ENCODE peak calls at places on chromosome 19, in ten cellular contexts. R, M, W, C, E, O, T, X, P and D are unnamed samples.

GRCh38 chr19:47658431-47659383 is 49.8 kb downstream of the BICRA start:
- DNase-seq in P (no peak), M (no peak), C (no peak), R (no peak), X (no peak), O (no peak), W (no peak), T (no peak), E (no peak), D (no peak)

GRCh38 chr19:46202426-46202825 is 27.1 kb upstream of the IGFL1 start:
- DNase-seq in E (no peak), R (no peak), O (no peak), X (no peak), W (no peak), C (no peak), T (no peak), P (no peak), M (no peak), D (no peak)

GRCh38 chr19:40147693-40148347 is 43.4 kb upstream of the MAP3K10 start:
- DNase-seq in X (no peak), P (peak; percentile 65), E (no peak), M (peak; percentile 28), R (no peak), O (no peak), W (no peak), C (peak; percentile 59), T (peak; percentile 67), D (no peak)

GRCh38 chr19:29662278-29662603 is 3.0 kb upstream of the PLEKHF1 start:
- DNase-seq in W (no peak), T (no peak), M (no peak), C (no peak), O (no peak), P (no peak), R (no peak), E (no peak), X (no peak), D (no peak)

GRCh38 chr19:46625731-46626130 is 842 bp upstream of the PTGIR start:
- DNase-seq in P (no peak), E (no peak), X (no peak), W (no peak), M (no peak), T (no peak), R (no peak), O (no peak), C (no peak), D (no peak)

GRCh38 chr19:13031917-13032623 is 36.8 kb downstream of the NFIX start:
- DNase-seq in T (no peak), R (no peak), P (no peak), C (no peak), E (no peak), W (no peak), O (no peak), M (no peak), X (peak; percentile 9), D (no peak)

GRCh38 chr19:39937094-39937493 is 2.7 kb upstream of the FCGBP start:
- DNase-seq in E (no peak), X (no peak), T (no peak), W (no peak), R (no peak), M (no peak), O (no peak), P (peak; percentile 73), C (no peak), D (peak; percentile 38)

GRCh38 chr19:18385675-18386542 is at the start of gene GDF15:
- DNase-seq in T (peak; percentile 80), E (peak; percentile 37), C (no peak), O (peak; percentile 92), M (no peak), P (peak; percentile 56), W (no peak), X (no peak), R (no peak), D (no peak)

GRCh38 chr19:35524181-35524838 is 3.8 kb downstream of the SBSN start:
- DNase-seq in O (peak; percentile 73), R (no peak), W (no peak), P (no peak), E (no peak), T (no peak), M (no peak), X (no peak), C (no peak), D (no peak)

GRCh38 chr19:2288743-2289713 is 7.1 kb upstream of the PEAK3 start:
- DNase-seq in M (no peak), X (no peak), E (no peak), W (no peak), R (no peak), C (no peak), P (no peak), O (no peak), T (no peak), D (no peak)

GRCh38 chr19:27972291-27973040 is 1240.5 kb downstream of the UQCRFS1 start:
- DNase-seq in O (no peak), X (peak; percentile 5), E (no peak), M (no peak), C (peak; percentile 3), P (no peak), T (peak; percentile 49), R (no peak), W (no peak), D (no peak)

GRCh38 chr19:58021541-58022282 is 12.1 kb upstream of the ZSCAN1 start:
- DNase-seq in M (no peak), R (no peak), X (peak; percentile 28), O (peak; percentile 85), P (peak; percentile 53), T (peak; percentile 45), W (no peak), C (peak; percentile 63), E (no peak), D (peak; percentile 36)

GRCh38 chr19:50838239-50838638 is 4.9 kb upstream of the KLK15 start:
- DNase-seq in W (no peak), R (no peak), P (no peak), C (no peak), E (no peak), X (no peak), M (no peak), O (peak; percentile 67), T (no peak), D (no peak)

GRCh38 chr19:19514215-19514633 is 1.1 kb downstream of the TSSK6 start:
- DNase-seq in M (no peak), W (no peak), X (no peak), C (no peak), E (no peak), R (no peak), O (no peak), T (no peak), P (no peak), D (no peak)

GRCh38 chr19:8515317-8515716 is 1.4 kb upstream of the ZNF414 start:
- DNase-seq in P (peak; percentile 80), W (no peak), R (no peak), M (no peak), X (no peak), T (no peak), E (no peak), O (no peak), C (no peak), D (peak; percentile 63)